ENCODE peak calls at places on chromosomes 3 and 15, in nine cellular contexts. X is adrenal gland, U is thoracic aorta, S is dorsolateral prefrontal cortex, G is GM23338, R is cardiac muscle cell, P is breast epithelium, A is body of pancreas, C is fibroblast of lung. W is an unnamed sample.

GRCh38 chr3:50381315-50381714 is 22.0 kb upstream of the TMEM115 start:
- DNase-seq in R (no peak), C (no peak), X (no peak), P (no peak), G (no peak), A (no peak), S (no peak), U (no peak), W (no peak)

GRCh38 chr3:58688563-58688962 is 22.0 kb upstream of the FAM3D start:
- DNase-seq in U (no peak), C (no peak), A (no peak), X (no peak), G (no peak), S (no peak), P (no peak), R (no peak), W (no peak)

GRCh38 chr3:186679151-186679550 is 13.3 kb downstream of the HRG start:
- DNase-seq in S (no peak), C (no peak), P (no peak), R (no peak), U (no peak), A (no peak), G (no peak), X (no peak), W (no peak)

GRCh38 chr15:80749589-80749988 is 29.6 kb upstream of the CEMIP start:
- DNase-seq in A (no peak), S (no peak), G (no peak), U (no peak), R (no peak), C (no peak), X (no peak), P (peak; percentile 59), W (no peak)

GRCh38 chr3:172135766-172136729 is 96.7 kb downstream of the FNDC3B start:
- DNase-seq in P (no peak), C (peak; percentile 66), G (peak; percentile 66), U (no peak), R (peak; percentile 79), A (no peak), X (no peak), S (no peak), W (no peak)

GRCh38 chr15:39474657-39475056 is 106.2 kb upstream of the THBS1 start:
- DNase-seq in P (no peak), X (no peak), S (no peak), G (no peak), C (no peak), U (no peak), A (no peak), R (peak; percentile 46), W (no peak)

GRCh38 chr3:157594413-157594812 is 91.2 kb upstream of the VEPH1 start:
- DNase-seq in G (peak; percentile 45), X (no peak), C (peak; percentile 49), R (peak; percentile 87), U (no peak), A (no peak), P (no peak), S (no peak), W (no peak)

GRCh38 chr3:58116161-58116955 is 94.4 kb downstream of the DNASE1L3 start:
- DNase-seq in R (no peak), U (no peak), G (no peak), X (no peak), P (no peak), C (no peak), A (no peak), S (no peak), W (no peak)

GRCh38 chr15:41504751-41505492 is 8.7 kb downstream of the LTK start:
- DNase-seq in U (no peak), R (no peak), A (no peak), P (no peak), G (no peak), C (no peak), X (no peak), S (no peak), W (no peak)

GRCh38 chr3:14158370-14158769 is 20.0 kb downstream of the XPC start:
- DNase-seq in S (no peak), A (no peak), U (no peak), G (no peak), X (no peak), P (no peak), C (no peak), R (no peak), W (no peak)

GRCh38 chr3:179146911-179147570 is 1.1 kb upstream of the PIK3CA start:
- DNase-seq in G (peak; percentile 78), P (no peak), S (no peak), A (peak; percentile 30), C (peak; percentile 81), X (no peak), R (peak; percentile 73), U (no peak), W (no peak)

GRCh38 chr3:97949743-97950142 is 22.5 kb downstream of the RIOX2 start:
- DNase-seq in A (no peak), P (no peak), X (no peak), U (no peak), C (no peak), G (no peak), S (no peak), R (no peak), W (no peak)

GRCh38 chr15:67715166-67715565 is 110.1 kb upstream of the SKOR1 start:
- DNase-seq in U (no peak), G (no peak), X (no peak), R (no peak), A (no peak), C (peak; percentile 48), P (no peak), S (no peak), W (no peak)

GRCh38 chr3:126485956-126486884 is 10.5 kb upstream of the ZXDC start:
- DNase-seq in S (no peak), A (no peak), R (no peak), U (no peak), G (no peak), C (no peak), P (no peak), X (no peak), W (no peak)

GRCh38 chr3:196774845-196775422 is 35.3 kb downstream of the PAK2 start:
- DNase-seq in C (no peak), U (no peak), X (no peak), A (no peak), G (no peak), R (peak; percentile 33), P (no peak), S (no peak), W (no peak)

GRCh38 chr3:196772102-196772501 is 32.4 kb downstream of the PAK2 start:
- DNase-seq in R (no peak), U (no peak), P (no peak), S (no peak), C (no peak), G (no peak), A (no peak), X (no peak), W (no peak)

GRCh38 chr3:196772897-196773296 is 33.2 kb downstream of the PAK2 start:
- DNase-seq in A (no peak), G (no peak), P (no peak), R (no peak), C (no peak), U (no peak), X (no peak), S (no peak), W (no peak)

GRCh38 chr3:196775938-196776337 is 36.3 kb downstream of the PAK2 start:
- DNase-seq in G (no peak), X (no peak), P (no peak), S (no peak), A (no peak), U (no peak), R (no peak), C (no peak), W (no peak)

DNA sequence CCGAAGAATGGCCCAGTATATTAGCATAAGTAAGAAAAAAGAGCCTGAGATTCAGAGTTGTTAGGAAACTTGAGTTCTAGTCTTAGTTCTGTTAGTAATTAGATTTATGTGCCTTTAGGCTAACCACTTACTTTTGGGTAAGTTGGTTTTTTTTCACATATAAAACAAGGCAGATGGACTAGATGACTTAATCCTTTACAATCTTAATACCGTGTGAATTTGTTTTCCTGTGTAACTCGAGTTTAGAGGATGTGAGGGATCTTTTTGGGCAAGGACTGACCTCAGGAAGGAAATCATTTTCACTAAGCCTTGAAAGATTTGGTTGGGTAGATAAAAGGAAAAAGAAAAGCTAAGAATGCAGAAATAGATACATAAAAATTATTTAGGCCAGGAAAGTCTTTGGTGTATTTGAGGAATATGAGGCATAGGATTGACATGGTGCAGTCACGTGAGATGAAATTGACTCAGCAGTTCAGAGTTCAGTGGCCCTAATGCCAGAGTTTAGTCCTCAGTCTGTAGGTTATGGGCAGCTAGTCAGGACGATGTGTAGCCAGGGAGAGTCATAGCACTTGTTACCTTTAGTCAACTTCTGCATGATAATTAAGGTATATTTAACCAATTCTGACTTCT is 34.6 kb downstream of the PAK2 start:
- DNase-seq in R (peak; percentile 15), X (no peak), A (no peak), G (no peak), S (no peak), C (no peak), P (no peak), U (no peak), W (no peak)
- H3K27ac ChIP-seq in R (no peak overlapping the region), X (peak overlapping the region; percentile 17), A (no peak overlapping the region), G (peak overlapping the region; percentile 66), S (peak overlapping the region; percentile 96), C (no peak overlapping the region), P (no peak overlapping the region), U (peak overlapping the region; percentile 12), W (peak overlapping the region; percentile 31)

DNA sequence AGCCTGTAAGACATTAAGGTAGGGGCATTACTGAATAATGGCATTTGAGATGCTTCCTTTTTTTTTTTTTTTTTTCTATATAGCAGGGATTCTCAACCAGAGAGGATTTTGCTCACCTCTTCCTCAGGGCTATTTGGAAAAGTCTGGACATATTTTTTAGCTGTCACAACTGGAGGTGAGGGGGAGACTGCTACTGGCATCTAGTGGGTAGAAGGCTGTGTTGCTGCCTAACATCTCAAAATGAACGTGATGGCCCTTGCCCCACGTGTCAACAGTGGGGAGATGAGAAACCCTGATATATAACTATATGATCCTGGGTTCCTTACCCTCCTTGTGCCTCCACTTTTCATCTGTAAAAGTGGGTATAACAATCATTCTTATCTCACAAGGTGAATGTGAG is 71.9 kb downstream of the CADPS start:
- DNase-seq in R (no peak), G (no peak), S (no peak), X (no peak), U (no peak), C (no peak), A (no peak), P (no peak), W (no peak)
- TF ChIP-seq CTCF in R (no peak), G (peak; percentile 35), S (no peak), X (no peak), U (no peak), C (no peak), A (no peak), P (no peak), W (no peak)

DNA sequence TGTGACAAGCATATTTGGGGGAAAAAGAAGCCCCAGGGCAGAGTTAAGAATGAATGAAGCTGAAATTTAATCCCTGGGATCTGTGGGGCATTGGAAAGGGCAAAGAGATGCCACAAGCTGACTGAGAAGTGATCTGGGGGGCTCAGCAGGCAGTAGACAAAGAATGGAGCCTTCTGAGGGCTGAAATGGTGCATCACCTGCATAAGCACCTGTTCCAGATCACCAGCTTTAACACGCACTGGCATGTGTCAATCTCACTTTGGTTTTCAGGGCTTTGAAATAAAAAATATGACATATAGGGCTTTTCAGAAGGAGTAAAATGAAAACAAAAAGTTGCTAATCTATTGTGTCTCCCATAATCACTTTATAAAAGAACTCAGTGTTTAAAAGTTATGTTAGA is 210.8 kb upstream of the ARHGEF26 start:
- DNase-seq in X (no peak), R (no peak), A (no peak), C (no peak), S (no peak), P (no peak), G (no peak), U (no peak), W (no peak)
- H3K27ac ChIP-seq in X (no peak overlapping the region), R (no peak overlapping the region), A (no peak overlapping the region), C (no peak overlapping the region), S (no peak overlapping the region), P (no peak overlapping the region), G (no peak overlapping the region), U (no peak overlapping the region), W (no peak overlapping the region)

GRCh38 chr3:113769551-113769950 is 22.7 kb downstream of the ATP6V1A start:
- DNase-seq in R (peak; percentile 53), A (no peak), S (no peak), C (peak; percentile 70), U (no peak), P (no peak), X (no peak), G (no peak), W (no peak)
- TF ChIP-seq CTCF in R (no peak), A (no peak), S (no peak), C (peak; percentile 19), U (no peak), P (no peak), X (peak; percentile 7), G (no peak), W (no peak)

W was measured in left lung.